ENCODE peak calls at places on chromosomes 6 and 20, in six cellular contexts. P is astrocyte, V is neural progenitor cell, B is hepatocyte, W is ascending aorta, X is Panc1. J is an unnamed sample.

GRCh38 chr6:34757687-34758274 is 476 bp downstream of the SNRPC start:
- DNase-seq in P (no peak), V (no peak), B (no peak), W (no peak), X (no peak), J (no peak)

GRCh38 chr6:15330174-15330934 is 84.5 kb downstream of the JARID2 start:
- DNase-seq in P (peak; percentile 72), V (no peak), B (no peak), W (no peak), X (no peak), J (no peak)

GRCh38 chr6:105793132-105793531 is 293.0 kb upstream of the PRDM1 start:
- DNase-seq in P (no peak), V (no peak), B (no peak), W (no peak), X (no peak), J (no peak)

GRCh38 chr6:37495199-37495913 is 4.3 kb downstream of the CCDC167 start:
- DNase-seq in P (no peak), V (no peak), B (no peak), W (no peak), X (no peak), J (no peak)

GRCh38 chr6:56683882-56684281 is 41.2 kb upstream of the DST start:
- DNase-seq in P (peak; percentile 90), V (no peak), B (peak; percentile 74), W (no peak), X (peak; percentile 99), J (no peak)

GRCh38 chr20:57573893-57574292 is 13.0 kb downstream of the PCK1 start:
- DNase-seq in P (no peak), V (no peak), B (no peak), W (no peak), X (no peak), J (no peak)

GRCh38 chr6:27188206-27188884 is 59.2 kb upstream of the PRSS16 start:
- DNase-seq in P (peak; percentile 79), V (peak; percentile 94), B (peak; percentile 80), W (peak; percentile 19), X (no peak), J (peak; percentile 32)

GRCh38 chr6:157497579-157497978 is 116.6 kb downstream of the ZDHHC14 start:
- DNase-seq in P (no peak), V (no peak), B (no peak), W (no peak), X (no peak), J (no peak)

GRCh38 chr20:24653306-24653705 is 183.9 kb downstream of the SYNDIG1 start:
- DNase-seq in P (no peak), V (no peak), B (peak; percentile 68), W (no peak), X (no peak), J (no peak)

GRCh38 chr6:2968600-2969135 is 2.7 kb downstream of the SERPINB6 start:
- DNase-seq in P (no peak), V (no peak), B (no peak), W (no peak), X (no peak), J (no peak)

GRCh38 chr6:131292145-131292938 is 157.1 kb downstream of the AKAP7 start:
- DNase-seq in P (no peak), V (peak; percentile 7), B (peak; percentile 32), W (no peak), X (no peak), J (no peak)

GRCh38 chr6:113693866-113694265 is 163.3 kb upstream of the MARCKS start:
- DNase-seq in P (no peak), V (no peak), B (no peak), W (no peak), X (no peak), J (no peak)

GRCh38 chr6:39079726-39080125 is 31.1 kb downstream of the GLP1R start:
- DNase-seq in P (no peak), V (no peak), B (no peak), W (no peak), X (no peak), J (no peak)

GRCh38 chr6:77492529-77492928 is 29.2 kb upstream of the HTR1B start:
- DNase-seq in P (no peak), V (no peak), B (peak; percentile 25), W (no peak), X (no peak), J (no peak)

GRCh38 chr6:13395272-13396237 is 67.2 kb upstream of the TBC1D7 start:
- DNase-seq in P (peak; percentile 89), V (no peak), B (peak; percentile 58), W (no peak), X (no peak), J (no peak)

GRCh38 chr6:147508871-147509608 is 550 bp downstream of the SAMD5 start:
- DNase-seq in P (no peak), V (peak; percentile 68), B (peak; percentile 52), W (no peak), X (no peak), J (no peak)

GRCh38 chr6:13404892-13405254 is 76.5 kb upstream of the TBC1D7 start:
- DNase-seq in P (no peak), V (no peak), B (no peak), W (no peak), X (no peak), J (no peak)

GRCh38 chr20:5164645-5165399 is 38.0 kb downstream of the CDS2 start:
- DNase-seq in P (no peak), V (no peak), B (no peak), W (no peak), X (no peak), J (no peak)

GRCh38 chr6:131807644-131808459 is at the start of gene ENPP1:
- DNase-seq in P (peak; percentile 47), V (peak; percentile 83), B (peak; percentile 76), W (peak; percentile 53), X (no peak), J (peak; percentile 22)

GRCh38 chr20:62137478-62138203 is 5.6 kb downstream of the PSMA7 start:
- DNase-seq in P (no peak), V (no peak), B (no peak), W (no peak), X (no peak), J (no peak)

GRCh38 chr6:136249811-136250685 is at the start of gene MTFR2:
- DNase-seq in P (peak; percentile 98), V (peak; percentile 98), B (peak; percentile 97), W (peak; percentile 95), X (peak; percentile 97), J (peak; percentile 87)
- H3K27ac ChIP-seq in P (peak within 1 kb of the TSS; percentile 65), V (no peak within 1 kb of the TSS), B (peak within 1 kb of the TSS; percentile 20), W (no peak within 1 kb of the TSS), X (peak within 1 kb of the TSS; percentile 92), J (no peak within 1 kb of the TSS)

DNA sequence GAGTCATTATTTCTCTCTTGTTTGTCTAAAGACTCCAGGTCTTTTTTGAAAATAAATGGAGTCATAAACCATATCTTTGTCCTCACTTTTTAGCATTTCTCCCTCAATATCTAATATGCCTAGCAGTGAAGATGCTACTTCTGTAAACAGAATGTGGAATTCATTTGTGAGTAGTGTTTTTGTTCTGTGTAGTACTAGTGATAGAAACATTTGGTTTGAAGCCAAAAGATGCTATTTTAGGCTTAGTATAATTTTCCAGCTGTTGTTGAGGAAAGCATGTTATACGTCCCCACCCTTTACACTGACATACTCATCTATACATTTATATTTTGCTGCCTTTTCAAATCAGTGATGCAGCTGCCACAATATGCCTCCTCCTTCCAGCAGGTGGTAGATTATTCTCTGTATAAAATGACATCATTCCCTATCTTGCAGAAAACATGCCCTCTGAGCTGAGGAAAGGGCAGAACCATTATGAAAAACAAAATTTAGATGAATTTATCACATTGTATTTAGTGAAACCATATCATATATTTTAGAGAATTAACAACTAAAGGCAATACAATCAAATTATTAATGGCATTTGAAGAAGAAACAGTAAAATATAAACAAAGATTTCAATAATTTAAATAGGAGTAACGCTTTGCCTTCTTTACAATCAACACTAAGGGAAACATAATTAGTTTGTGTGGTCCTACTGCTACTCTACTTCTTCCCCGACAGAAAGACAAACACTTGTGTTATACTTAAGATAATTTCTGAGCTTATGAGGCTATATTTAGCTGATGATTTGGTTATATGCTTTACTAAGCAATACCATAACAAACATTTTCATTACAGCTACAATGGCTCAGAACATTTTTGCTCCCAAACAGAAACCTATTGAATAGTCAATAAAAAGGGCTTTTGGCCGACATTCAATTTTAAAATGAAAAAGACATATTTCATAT is 1217.4 kb upstream of the GJE1 start:
- DNase-seq in P (no peak), V (no peak), B (no peak), W (no peak), X (no peak), J (no peak)
- H3K27me3 ChIP-seq in P (no peaks in the 10 kb centered on the region), V (no peaks in the 10 kb centered on the region), B (no peaks in the 10 kb centered on the region), W (no peaks in the 10 kb centered on the region), X (no peaks in the 10 kb centered on the region), J (no peaks in the 10 kb centered on the region)

GRCh38 chr6:53797304-53797703 is 2.5 kb downstream of the LRRC1 start:
- DNase-seq in P (no peak), V (no peak), B (no peak), W (no peak), X (no peak), J (no peak)

GRCh38 chr6:53796451-53796780 is 1.6 kb downstream of the LRRC1 start:
- DNase-seq in P (no peak), V (no peak), B (no peak), W (no peak), X (no peak), J (no peak)

GRCh38 chr6:53795254-53795701 is 473 bp downstream of the LRRC1 start:
- DNase-seq in P (no peak), V (no peak), B (no peak), W (no peak), X (no peak), J (no peak)

GRCh38 chr6:53795702-53796450 is 1.1 kb downstream of the LRRC1 start:
- DNase-seq in P (peak; percentile 26), V (peak; percentile 69), B (peak; percentile 68), W (no peak), X (no peak), J (peak; percentile 5)

DNA sequence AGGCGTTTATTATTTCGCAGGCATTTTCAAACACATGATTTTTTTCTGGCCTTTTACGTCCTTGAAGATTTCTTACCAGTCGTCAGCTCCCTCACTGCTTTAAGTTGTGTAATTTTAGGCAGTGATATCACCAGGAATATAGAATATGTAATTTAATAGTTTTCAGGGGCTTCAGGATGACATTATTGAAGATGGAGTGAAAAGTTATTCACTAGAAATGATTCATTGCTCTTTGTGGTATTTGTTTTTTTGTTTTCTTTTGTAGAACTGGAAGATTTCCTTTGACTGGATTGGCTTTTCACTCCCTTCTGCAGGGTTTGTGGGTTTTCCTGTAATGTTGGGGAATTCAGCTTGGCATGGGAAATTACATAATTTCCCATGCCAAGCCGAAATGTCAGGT is 2.0 kb downstream of the LRRC1 start:
- DNase-seq in P (peak; percentile 32), V (no peak), B (no peak), W (no peak), X (no peak), J (no peak)
- H3K27ac ChIP-seq in P (no peak overlapping the region), V (no peak overlapping the region), B (peak overlapping the region; percentile 95), W (peak overlapping the region; percentile 74), X (no peak overlapping the region), J (no peak overlapping the region)

DNA sequence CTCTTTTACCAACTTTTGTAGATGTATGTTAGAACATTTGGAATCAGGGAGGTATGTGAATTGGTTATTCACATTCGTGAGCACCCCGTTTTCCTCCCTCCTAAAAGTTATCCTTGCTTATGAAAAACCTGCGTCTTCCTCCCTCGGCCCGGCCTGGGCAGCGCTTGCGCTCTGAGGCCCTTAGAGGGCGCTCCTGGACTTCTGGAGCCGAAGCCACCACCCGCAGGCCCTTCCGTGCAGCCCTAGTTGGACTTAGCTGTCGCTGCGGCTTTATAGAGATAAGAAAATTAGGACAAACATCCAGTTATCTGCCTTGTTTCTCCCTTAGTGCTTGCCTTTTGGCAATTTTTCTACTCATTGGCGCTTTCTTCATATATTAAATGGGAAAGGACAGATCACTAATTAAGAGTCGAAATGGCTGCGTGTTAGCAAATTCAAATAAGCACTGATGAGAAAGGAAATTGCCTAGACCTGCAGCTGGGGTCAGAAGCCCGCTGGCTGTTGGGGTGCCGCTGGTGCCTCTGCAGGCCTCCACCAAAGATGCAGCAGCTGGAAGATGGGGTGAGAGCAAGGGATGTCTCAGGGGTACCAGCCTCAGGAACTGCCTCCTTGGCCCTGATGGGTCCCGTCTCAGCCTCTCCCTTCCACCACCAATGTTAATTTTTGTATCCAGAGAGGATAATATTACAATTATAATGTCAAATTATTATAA is 5.2 kb downstream of the FNDC1 start:
- DNase-seq in P (peak; percentile 65), V (peak; percentile 90), B (peak; percentile 89), W (no peak), X (peak; percentile 28), J (peak; percentile 42)
- H3K27me3 ChIP-seq in P (peaks cover 14% of the 10 kb centered on the region), V (peaks cover 70% of the 10 kb centered on the region), B (peaks cover 50% of the 10 kb centered on the region), W (no peaks in the 10 kb centered on the region), X (peaks cover 28% of the 10 kb centered on the region), J (peaks cover 53% of the 10 kb centered on the region)